ENCODE peak calls at places on chromosome 19, in five cellular contexts. One of them, this sample, is unnamed.

GRCh38 chr19:492091-492531 is 4.2 kb upstream of the MADCAM1 start:
- DNase-seq in NAMALWA: peak
- DNase-seq in aorta: no peak
- DNase-seq in stimulated activated naive B cell treated with anti-CD40 and anti-IgM and Interleukin-4, amounts not matched to agents 10 μg/mL and 1 μg/mL and 100 μg/mL, for 72 hours: no peak
- DNase-seq in H9: peak
- DNase-seq in this sample: no peak

GRCh38 chr19:16328824-16329482 is 4.3 kb downstream of the KLF2 start:
- DNase-seq in stimulated activated naive B cell treated with anti-CD40 and anti-IgM and Interleukin-4, amounts not matched to agents 10 μg/mL and 1 μg/mL and 100 μg/mL, for 72 hours: no peak
- DNase-seq in aorta: no peak
- DNase-seq in NAMALWA: peak
- DNase-seq in H9: no peak
- DNase-seq in this sample: no peak

GRCh38 chr19:49599378-49600298 is 8.7 kb downstream of the PRR12 start:
- DNase-seq in H9: no peak
- DNase-seq in aorta: no peak
- DNase-seq in stimulated activated naive B cell treated with anti-CD40 and anti-IgM and Interleukin-4, amounts not matched to agents 10 μg/mL and 1 μg/mL and 100 μg/mL, for 72 hours: no peak
- DNase-seq in NAMALWA: no peak
- DNase-seq in this sample: no peak

GRCh38 chr19:46626441-46626840 is 1.6 kb upstream of the PTGIR start:
- DNase-seq in stimulated activated naive B cell treated with anti-CD40 and anti-IgM and Interleukin-4, amounts not matched to agents 10 μg/mL and 1 μg/mL and 100 μg/mL, for 72 hours: no peak
- DNase-seq in aorta: peak
- DNase-seq in H9: no peak
- DNase-seq in NAMALWA: no peak
- DNase-seq in this sample: no peak

GRCh38 chr19:35695895-35696422 is 8.4 kb upstream of the ZBTB32 start:
- DNase-seq in NAMALWA: no peak
- DNase-seq in H9: no peak
- DNase-seq in stimulated activated naive B cell treated with anti-CD40 and anti-IgM and Interleukin-4, amounts not matched to agents 10 μg/mL and 1 μg/mL and 100 μg/mL, for 72 hours: no peak
- DNase-seq in aorta: no peak
- DNase-seq in this sample: no peak

GRCh38 chr19:55376381-55376933 is at the start of gene TMEM190:
- DNase-seq in H9: peak
- DNase-seq in NAMALWA: no peak
- DNase-seq in aorta: no peak
- DNase-seq in stimulated activated naive B cell treated with anti-CD40 and anti-IgM and Interleukin-4, amounts not matched to agents 10 μg/mL and 1 μg/mL and 100 μg/mL, for 72 hours: no peak
- DNase-seq in this sample: no peak

GRCh38 chr19:36604656-36605100 is 435 bp upstream of the ZNF382 start:
- DNase-seq in NAMALWA: no peak
- DNase-seq in stimulated activated naive B cell treated with anti-CD40 and anti-IgM and Interleukin-4, amounts not matched to agents 10 μg/mL and 1 μg/mL and 100 μg/mL, for 72 hours: peak
- DNase-seq in H9: peak
- DNase-seq in aorta: peak
- DNase-seq in this sample: peak

GRCh38 chr19:48928164-48929005 is 5.1 kb upstream of the DHDH start:
- DNase-seq in aorta: no peak
- DNase-seq in NAMALWA: no peak
- DNase-seq in stimulated activated naive B cell treated with anti-CD40 and anti-IgM and Interleukin-4, amounts not matched to agents 10 μg/mL and 1 μg/mL and 100 μg/mL, for 72 hours: no peak
- DNase-seq in H9: no peak
- DNase-seq in this sample: no peak

GRCh38 chr19:58009666-58010301 is 7.2 kb upstream of the ZNF606 start:
- DNase-seq in H9: peak
- DNase-seq in NAMALWA: peak
- DNase-seq in stimulated activated naive B cell treated with anti-CD40 and anti-IgM and Interleukin-4, amounts not matched to agents 10 μg/mL and 1 μg/mL and 100 μg/mL, for 72 hours: peak
- DNase-seq in aorta: peak
- DNase-seq in this sample: peak

GRCh38 chr19:39126593-39127187 is 1.1 kb downstream of the PAK4 start:
- DNase-seq in H9: no peak
- DNase-seq in aorta: no peak
- DNase-seq in stimulated activated naive B cell treated with anti-CD40 and anti-IgM and Interleukin-4, amounts not matched to agents 10 μg/mL and 1 μg/mL and 100 μg/mL, for 72 hours: no peak
- DNase-seq in NAMALWA: no peak
- DNase-seq in this sample: no peak

GRCh38 chr19:18386543-18387251 is 739 bp downstream of the GDF15 start:
- DNase-seq in aorta: no peak
- DNase-seq in NAMALWA: no peak
- DNase-seq in stimulated activated naive B cell treated with anti-CD40 and anti-IgM and Interleukin-4, amounts not matched to agents 10 μg/mL and 1 μg/mL and 100 μg/mL, for 72 hours: no peak
- DNase-seq in H9: no peak
- DNase-seq in this sample: no peak

GRCh38 chr19:31185261-31185660 is 164.0 kb downstream of the TSHZ3 start:
- DNase-seq in H9: no peak
- DNase-seq in aorta: no peak
- DNase-seq in NAMALWA: no peak
- DNase-seq in stimulated activated naive B cell treated with anti-CD40 and anti-IgM and Interleukin-4, amounts not matched to agents 10 μg/mL and 1 μg/mL and 100 μg/mL, for 72 hours: no peak
- DNase-seq in this sample: no peak

GRCh38 chr19:32318884-32319520 is 26.4 kb upstream of the ZNF507 start:
- DNase-seq in aorta: no peak
- DNase-seq in stimulated activated naive B cell treated with anti-CD40 and anti-IgM and Interleukin-4, amounts not matched to agents 10 μg/mL and 1 μg/mL and 100 μg/mL, for 72 hours: no peak
- DNase-seq in NAMALWA: peak
- DNase-seq in H9: peak
- DNase-seq in this sample: no peak

GRCh38 chr19:1868971-1869370 is 5.6 kb upstream of the KLF16 start:
- DNase-seq in H9: no peak
- DNase-seq in NAMALWA: no peak
- DNase-seq in stimulated activated naive B cell treated with anti-CD40 and anti-IgM and Interleukin-4, amounts not matched to agents 10 μg/mL and 1 μg/mL and 100 μg/mL, for 72 hours: no peak
- DNase-seq in aorta: no peak
- DNase-seq in this sample: no peak

GRCh38 chr19:5304486-5304885 is 36.1 kb downstream of the PTPRS start:
- DNase-seq in H9: no peak
- DNase-seq in stimulated activated naive B cell treated with anti-CD40 and anti-IgM and Interleukin-4, amounts not matched to agents 10 μg/mL and 1 μg/mL and 100 μg/mL, for 72 hours: no peak
- DNase-seq in NAMALWA: no peak
- DNase-seq in aorta: no peak
- DNase-seq in this sample: no peak

GRCh38 chr19:35037716-35038622 is 3.6 kb upstream of the HPN start:
- DNase-seq in stimulated activated naive B cell treated with anti-CD40 and anti-IgM and Interleukin-4, amounts not matched to agents 10 μg/mL and 1 μg/mL and 100 μg/mL, for 72 hours: no peak
- DNase-seq in H9: no peak
- DNase-seq in aorta: no peak
- DNase-seq in NAMALWA: peak
- DNase-seq in this sample: no peak

GRCh38 chr19:47035127-47035494 is 13.3 kb downstream of the TMEM160 start:
- DNase-seq in stimulated activated naive B cell treated with anti-CD40 and anti-IgM and Interleukin-4, amounts not matched to agents 10 μg/mL and 1 μg/mL and 100 μg/mL, for 72 hours: no peak
- DNase-seq in aorta: no peak
- DNase-seq in NAMALWA: peak
- DNase-seq in H9: peak
- DNase-seq in this sample: no peak

GRCh38 chr19:43570174-43570791 is 5.0 kb downstream of the XRCC1 start:
- DNase-seq in aorta: no peak
- DNase-seq in stimulated activated naive B cell treated with anti-CD40 and anti-IgM and Interleukin-4, amounts not matched to agents 10 μg/mL and 1 μg/mL and 100 μg/mL, for 72 hours: no peak
- DNase-seq in NAMALWA: peak
- DNase-seq in H9: no peak
- DNase-seq in this sample: no peak

GRCh38 chr19:9721861-9722260 is 46.7 kb downstream of the ZNF846 start:
- DNase-seq in aorta: no peak
- DNase-seq in stimulated activated naive B cell treated with anti-CD40 and anti-IgM and Interleukin-4, amounts not matched to agents 10 μg/mL and 1 μg/mL and 100 μg/mL, for 72 hours: no peak
- DNase-seq in H9: peak
- DNase-seq in NAMALWA: peak
- DNase-seq in this sample: no peak

GRCh38 chr19:40174087-40174486 is 17.1 kb upstream of the MAP3K10 start:
- DNase-seq in stimulated activated naive B cell treated with anti-CD40 and anti-IgM and Interleukin-4, amounts not matched to agents 10 μg/mL and 1 μg/mL and 100 μg/mL, for 72 hours: no peak
- DNase-seq in NAMALWA: no peak
- DNase-seq in aorta: no peak
- DNase-seq in H9: no peak
- DNase-seq in this sample: no peak

GRCh38 chr19:12284631-12285030 is 10.1 kb downstream of the ZNF44 start:
- DNase-seq in NAMALWA: no peak
- DNase-seq in stimulated activated naive B cell treated with anti-CD40 and anti-IgM and Interleukin-4, amounts not matched to agents 10 μg/mL and 1 μg/mL and 100 μg/mL, for 72 hours: no peak
- DNase-seq in H9: no peak
- DNase-seq in aorta: no peak
- DNase-seq in this sample: no peak

GRCh38 chr19:40144151-40144550 is 47.1 kb upstream of the MAP3K10 start:
- DNase-seq in H9: no peak
- DNase-seq in stimulated activated naive B cell treated with anti-CD40 and anti-IgM and Interleukin-4, amounts not matched to agents 10 μg/mL and 1 μg/mL and 100 μg/mL, for 72 hours: no peak
- DNase-seq in NAMALWA: peak
- DNase-seq in aorta: no peak
- DNase-seq in this sample: no peak

GRCh38 chr19:3443840-3444694 is 36.3 kb downstream of the SMIM24 start:
- DNase-seq in H9: peak
- DNase-seq in NAMALWA: no peak
- DNase-seq in aorta: peak
- DNase-seq in stimulated activated naive B cell treated with anti-CD40 and anti-IgM and Interleukin-4, amounts not matched to agents 10 μg/mL and 1 μg/mL and 100 μg/mL, for 72 hours: no peak
- DNase-seq in this sample: no peak

GRCh38 chr19:38455031-38455430 is 21.5 kb downstream of the RYR1 start:
- DNase-seq in NAMALWA: peak
- DNase-seq in H9: no peak
- DNase-seq in aorta: no peak
- DNase-seq in stimulated activated naive B cell treated with anti-CD40 and anti-IgM and Interleukin-4, amounts not matched to agents 10 μg/mL and 1 μg/mL and 100 μg/mL, for 72 hours: no peak
- DNase-seq in this sample: no peak

GRCh38 chr19:49676136-49676689 is 858 bp upstream of the PRMT1 start:
- DNase-seq in aorta: peak
- DNase-seq in H9: peak
- DNase-seq in NAMALWA: peak
- DNase-seq in stimulated activated naive B cell treated with anti-CD40 and anti-IgM and Interleukin-4, amounts not matched to agents 10 μg/mL and 1 μg/mL and 100 μg/mL, for 72 hours: no peak
- DNase-seq in this sample: no peak

GRCh38 chr19:33550741-33551140 is 29.1 kb upstream of the PEPD start:
- DNase-seq in H9: no peak
- DNase-seq in stimulated activated naive B cell treated with anti-CD40 and anti-IgM and Interleukin-4, amounts not matched to agents 10 μg/mL and 1 μg/mL and 100 μg/mL, for 72 hours: no peak
- DNase-seq in aorta: peak
- DNase-seq in NAMALWA: no peak
- DNase-seq in this sample: no peak

GRCh38 chr19:32874605-32875004 is 5.0 kb upstream of the SLC7A9 start:
- DNase-seq in stimulated activated naive B cell treated with anti-CD40 and anti-IgM and Interleukin-4, amounts not matched to agents 10 μg/mL and 1 μg/mL and 100 μg/mL, for 72 hours: no peak
- DNase-seq in H9: no peak
- DNase-seq in NAMALWA: no peak
- DNase-seq in aorta: no peak
- DNase-seq in this sample: no peak

GRCh38 chr19:46393456-46394397 is 19.6 kb downstream of the CCDC8 start:
- DNase-seq in stimulated activated naive B cell treated with anti-CD40 and anti-IgM and Interleukin-4, amounts not matched to agents 10 μg/mL and 1 μg/mL and 100 μg/mL, for 72 hours: no peak
- DNase-seq in NAMALWA: no peak
- DNase-seq in aorta: peak
- DNase-seq in H9: no peak
- DNase-seq in this sample: no peak

GRCh38 chr19:12872941-12873890 is 8.0 kb downstream of the DNASE2 start:
- DNase-seq in stimulated activated naive B cell treated with anti-CD40 and anti-IgM and Interleukin-4, amounts not matched to agents 10 μg/mL and 1 μg/mL and 100 μg/mL, for 72 hours: no peak
- DNase-seq in aorta: peak
- DNase-seq in NAMALWA: peak
- DNase-seq in H9: peak
- DNase-seq in this sample: no peak

GRCh38 chr19:53076984-53077383 is 26.2 kb downstream of the ZNF160 start:
- DNase-seq in stimulated activated naive B cell treated with anti-CD40 and anti-IgM and Interleukin-4, amounts not matched to agents 10 μg/mL and 1 μg/mL and 100 μg/mL, for 72 hours: peak
- DNase-seq in aorta: no peak
- DNase-seq in H9: peak
- DNase-seq in NAMALWA: peak
- DNase-seq in this sample: no peak

GRCh38 chr19:17762505-17763229 is 11.4 kb downstream of the FCHO1 start:
- DNase-seq in stimulated activated naive B cell treated with anti-CD40 and anti-IgM and Interleukin-4, amounts not matched to agents 10 μg/mL and 1 μg/mL and 100 μg/mL, for 72 hours: no peak
- DNase-seq in aorta: peak
- DNase-seq in NAMALWA: peak
- DNase-seq in H9: peak
- DNase-seq in this sample: no peak

GRCh38 chr19:28705008-28705407 is 507.9 kb downstream of the UQCRFS1 start:
- DNase-seq in H9: no peak
- DNase-seq in aorta: no peak
- DNase-seq in NAMALWA: peak
- DNase-seq in stimulated activated naive B cell treated with anti-CD40 and anti-IgM and Interleukin-4, amounts not matched to agents 10 μg/mL and 1 μg/mL and 100 μg/mL, for 72 hours: no peak
- DNase-seq in this sample: no peak

GRCh38 chr19:455031-455705 is 5.7 kb downstream of the SHC2 start:
- DNase-seq in NAMALWA: no peak
- DNase-seq in aorta: no peak
- DNase-seq in stimulated activated naive B cell treated with anti-CD40 and anti-IgM and Interleukin-4, amounts not matched to agents 10 μg/mL and 1 μg/mL and 100 μg/mL, for 72 hours: no peak
- DNase-seq in H9: no peak
- DNase-seq in this sample: no peak

GRCh38 chr19:9827325-9828238 is at the start of gene UBL5:
- DNase-seq in aorta: peak
- DNase-seq in stimulated activated naive B cell treated with anti-CD40 and anti-IgM and Interleukin-4, amounts not matched to agents 10 μg/mL and 1 μg/mL and 100 μg/mL, for 72 hours: peak
- DNase-seq in NAMALWA: peak
- DNase-seq in H9: peak
- DNase-seq in this sample: peak

GRCh38 chr19:52734340-52734892 is 428 bp downstream of the ZNF611 start:
- DNase-seq in aorta: no peak
- DNase-seq in NAMALWA: no peak
- DNase-seq in stimulated activated naive B cell treated with anti-CD40 and anti-IgM and Interleukin-4, amounts not matched to agents 10 μg/mL and 1 μg/mL and 100 μg/mL, for 72 hours: no peak
- DNase-seq in H9: no peak
- DNase-seq in this sample: no peak

GRCh38 chr19:49933643-49934042 is 4.3 kb upstream of the NUP62 start:
- DNase-seq in aorta: peak
- DNase-seq in stimulated activated naive B cell treated with anti-CD40 and anti-IgM and Interleukin-4, amounts not matched to agents 10 μg/mL and 1 μg/mL and 100 μg/mL, for 72 hours: no peak
- DNase-seq in H9: no peak
- DNase-seq in NAMALWA: no peak
- DNase-seq in this sample: no peak

GRCh38 chr19:913080-913748 is at the start of gene R3HDM4:
- DNase-seq in H9: peak
- DNase-seq in stimulated activated naive B cell treated with anti-CD40 and anti-IgM and Interleukin-4, amounts not matched to agents 10 μg/mL and 1 μg/mL and 100 μg/mL, for 72 hours: peak
- DNase-seq in NAMALWA: peak
- DNase-seq in aorta: peak
- DNase-seq in this sample: no peak

GRCh38 chr19:29271341-29271740 is 58.4 kb upstream of the UQCRFS1 start:
- DNase-seq in stimulated activated naive B cell treated with anti-CD40 and anti-IgM and Interleukin-4, amounts not matched to agents 10 μg/mL and 1 μg/mL and 100 μg/mL, for 72 hours: no peak
- DNase-seq in NAMALWA: no peak
- DNase-seq in aorta: no peak
- DNase-seq in H9: no peak
- DNase-seq in this sample: no peak